ENCODE peak calls at places on chromosome 2, in nine cellular contexts. Y is coronary artery, V is lung, K is upper lobe of right lung, W is HAP-1, Q is mesendoderm, B is IMR-90, N is HepG2, A is AG04450. Z is an unnamed sample.

GRCh38 chr2:134401081-134401497 is 147.2 kb downstream of the MGAT5 start:
- DNase-seq in Y (peak), V (peak), K (no peak), W (no peak), Q (no peak), B (peak), N (no peak), A (no peak), Z (peak)

GRCh38 chr2:16971722-16972234 is 306.1 kb upstream of the CYRIA start:
- DNase-seq in Y (no peak), V (no peak), K (no peak), W (no peak), Q (no peak), B (no peak), N (no peak), A (no peak), Z (no peak)

GRCh38 chr2:120402070-120402440 is 56.1 kb downstream of the INHBB start:
- DNase-seq in Y (no peak), V (no peak), K (no peak), W (no peak), Q (no peak), B (no peak), N (no peak), A (no peak), Z (no peak)

GRCh38 chr2:133948610-133949290 is 305.1 kb upstream of the MGAT5 start:
- DNase-seq in Y (no peak), V (no peak), K (no peak), W (no peak), Q (no peak), B (no peak), N (no peak), A (no peak), Z (no peak)

GRCh38 chr2:229330952-229331351 is 59.9 kb upstream of the PID1 start:
- DNase-seq in Y (no peak), V (no peak), K (no peak), W (no peak), Q (no peak), B (no peak), N (no peak), A (no peak), Z (no peak)

GRCh38 chr2:83081835-83082522 is 1377.1 kb downstream of the SUCLG1 start:
- DNase-seq in Y (no peak), V (no peak), K (no peak), W (peak), Q (no peak), B (peak), N (peak), A (peak), Z (no peak)

GRCh38 chr2:41779873-41780272 is 267.9 kb upstream of the PKDCC start:
- DNase-seq in Y (no peak), V (no peak), K (no peak), W (no peak), Q (no peak), B (no peak), N (no peak), A (no peak), Z (no peak)

GRCh38 chr2:173754169-173754568 is 211.0 kb downstream of the SP3 start:
- DNase-seq in Y (no peak), V (no peak), K (no peak), W (no peak), Q (no peak), B (no peak), N (no peak), A (no peak), Z (no peak)

GRCh38 chr2:100780203-100781008 is 39.5 kb upstream of the NPAS2 start:
- DNase-seq in Y (no peak), V (no peak), K (no peak), W (no peak), Q (no peak), B (peak), N (peak), A (no peak), Z (peak)

GRCh38 chr2:136131484-136131960 is 13.6 kb upstream of the CXCR4 start:
- DNase-seq in Y (no peak), V (no peak), K (no peak), W (no peak), Q (no peak), B (no peak), N (no peak), A (no peak), Z (no peak)

GRCh38 chr2:16201876-16202642 is 261.7 kb downstream of the MYCN start:
- DNase-seq in Y (no peak), V (no peak), K (no peak), W (no peak), Q (no peak), B (no peak), N (no peak), A (no peak), Z (no peak)

GRCh38 chr2:7857904-7858303 is 824.0 kb upstream of the ID2 start:
- DNase-seq in Y (no peak), V (no peak), K (no peak), W (no peak), Q (no peak), B (peak), N (no peak), A (no peak), Z (no peak)

GRCh38 chr2:6412533-6413085 is 453.1 kb downstream of the CMPK2 start:
- DNase-seq in Y (no peak), V (no peak), K (no peak), W (no peak), Q (no peak), B (peak), N (no peak), A (no peak), Z (no peak)

GRCh38 chr2:25845843-25846505 is 32.3 kb downstream of the ASXL2 start:
- DNase-seq in Y (no peak), V (no peak), K (no peak), W (no peak), Q (peak), B (peak), N (no peak), A (no peak), Z (no peak)

GRCh38 chr2:233193738-233194137 is 57.7 kb upstream of the ATG16L1 start:
- DNase-seq in Y (no peak), V (no peak), K (no peak), W (no peak), Q (no peak), B (no peak), N (no peak), A (no peak), Z (no peak)

GRCh38 chr2:53740170-53740569 is 27.4 kb upstream of the CHAC2 start:
- DNase-seq in Y (no peak), V (no peak), K (no peak), W (peak), Q (peak), B (peak), N (peak), A (peak), Z (no peak)

GRCh38 chr2:24830351-24830750 is 37.1 kb downstream of the CENPO start:
- DNase-seq in Y (peak), V (no peak), K (no peak), W (no peak), Q (peak), B (peak), N (no peak), A (no peak), Z (no peak)

GRCh38 chr2:50395510-50396300 is 636.2 kb downstream of the NRXN1 start:
- DNase-seq in Y (no peak), V (no peak), K (no peak), W (no peak), Q (peak), B (no peak), N (no peak), A (no peak), Z (no peak)

GRCh38 chr2:214076527-214076926 is 334.3 kb upstream of the VWC2L start:
- DNase-seq in Y (no peak), V (no peak), K (no peak), W (no peak), Q (no peak), B (no peak), N (no peak), A (no peak), Z (no peak)

GRCh38 chr2:259789-260331 is 4.0 kb downstream of the SH3YL1 start:
- DNase-seq in Y (no peak), V (no peak), K (no peak), W (no peak), Q (no peak), B (no peak), N (no peak), A (no peak), Z (no peak)

GRCh38 chr2:101330253-101330921 is 21.9 kb upstream of the RNF149 start:
- DNase-seq in Y (no peak), V (no peak), K (no peak), W (no peak), Q (peak), B (no peak), N (peak), A (no peak), Z (no peak)

GRCh38 chr2:108323619-108324018 is 34.9 kb downstream of the SULT1C2 start:
- DNase-seq in Y (no peak), V (no peak), K (no peak), W (no peak), Q (no peak), B (peak), N (no peak), A (no peak), Z (no peak)

GRCh38 chr2:70709746-70710145 is 58.3 kb downstream of the ADD2 start:
- DNase-seq in Y (no peak), V (no peak), K (no peak), W (no peak), Q (no peak), B (no peak), N (no peak), A (no peak), Z (no peak)

GRCh38 chr2:20593072-20594034 is 57.5 kb downstream of the HS1BP3 start:
- DNase-seq in Y (peak), V (peak), K (peak), W (no peak), Q (no peak), B (peak), N (peak), A (peak), Z (peak)

GRCh38 chr2:100703744-100704143 is 116.2 kb upstream of the NPAS2 start:
- DNase-seq in Y (no peak), V (peak), K (no peak), W (no peak), Q (no peak), B (no peak), N (no peak), A (no peak), Z (no peak)

GRCh38 chr2:46430413-46430812 is 49.0 kb upstream of the TMEM247 start:
- DNase-seq in Y (no peak), V (no peak), K (no peak), W (no peak), Q (no peak), B (no peak), N (no peak), A (no peak), Z (no peak)

GRCh38 chr2:88880441-88880953 is 189.0 kb downstream of the RPIA start:
- DNase-seq in Y (no peak), V (no peak), K (no peak), W (peak), Q (peak), B (peak), N (peak), A (no peak), Z (no peak)

GRCh38 chr2:199405241-199405640 is 52.5 kb downstream of the SATB2 start:
- DNase-seq in Y (no peak), V (no peak), K (no peak), W (no peak), Q (peak), B (peak), N (peak), A (no peak), Z (no peak)
- H3K4me3 ChIP-seq in Y (no peak), V (no peak), K (no peak), W (no peak), Q (no peak), B (no peak), N (no peak), A (no peak), Z (no peak)

GRCh38 chr2:27776696-27777095 is 5.2 kb downstream of the MRPL33 start:
- DNase-seq in Y (no peak), V (no peak), K (no peak), W (no peak), Q (no peak), B (no peak), N (no peak), A (no peak), Z (no peak)

GRCh38 chr2:27772804-27773203 is 1.3 kb downstream of the MRPL33 start:
- DNase-seq in Y (no peak), V (no peak), K (no peak), W (no peak), Q (no peak), B (peak), N (no peak), A (no peak), Z (no peak)

GRCh38 chr2:27779417-27780055 is 8.0 kb downstream of the MRPL33 start:
- DNase-seq in Y (no peak), V (no peak), K (no peak), W (no peak), Q (no peak), B (no peak), N (no peak), A (no peak), Z (no peak)

GRCh38 chr2:27773959-27774358 is 2.4 kb downstream of the MRPL33 start:
- DNase-seq in Y (no peak), V (no peak), K (no peak), W (no peak), Q (no peak), B (no peak), N (no peak), A (no peak), Z (no peak)

GRCh38 chr2:27776097-27776496 is 4.6 kb downstream of the MRPL33 start:
- DNase-seq in Y (no peak), V (no peak), K (no peak), W (no peak), Q (no peak), B (peak), N (no peak), A (no peak), Z (peak)
- H3K4me3 ChIP-seq in Y (no peak), V (no peak), K (no peak), W (no peak), Q (no peak), B (no peak), N (no peak), A (no peak), Z (no peak)

GRCh38 chr2:168805615-168806014 is 3.2 kb downstream of the NOSTRIN start:
- DNase-seq in Y (no peak), V (no peak), K (no peak), W (no peak), Q (no peak), B (no peak), N (no peak), A (no peak), Z (no peak)
- H3K4me3 ChIP-seq in Y (no peak), V (no peak), K (peak), W (no peak), Q (no peak), B (no peak), N (no peak), A (no peak), Z (no peak)

GRCh38 chr2:218709906-218710305 is 729 bp upstream of the TTLL4 start:
- DNase-seq in Y (no peak), V (no peak), K (no peak), W (no peak), Q (no peak), B (no peak), N (no peak), A (no peak), Z (no peak)
- H3K4me3 ChIP-seq in Y (peak), V (no peak), K (peak), W (no peak), Q (no peak), B (no peak), N (peak), A (no peak), Z (no peak)

GRCh38 chr2:219968685-219969345 is 341.4 kb downstream of the SLC4A3 start:
- DNase-seq in Y (no peak), V (no peak), K (no peak), W (no peak), Q (no peak), B (peak), N (no peak), A (no peak), Z (no peak)

GRCh38 chr2:219965287-219965870 is 337.9 kb downstream of the SLC4A3 start:
- DNase-seq in Y (no peak), V (no peak), K (no peak), W (no peak), Q (peak), B (no peak), N (no peak), A (no peak), Z (no peak)

GRCh38 chr2:219973136-219973535 is 345.7 kb downstream of the SLC4A3 start:
- DNase-seq in Y (no peak), V (no peak), K (no peak), W (no peak), Q (no peak), B (peak), N (no peak), A (no peak), Z (no peak)

DNA sequence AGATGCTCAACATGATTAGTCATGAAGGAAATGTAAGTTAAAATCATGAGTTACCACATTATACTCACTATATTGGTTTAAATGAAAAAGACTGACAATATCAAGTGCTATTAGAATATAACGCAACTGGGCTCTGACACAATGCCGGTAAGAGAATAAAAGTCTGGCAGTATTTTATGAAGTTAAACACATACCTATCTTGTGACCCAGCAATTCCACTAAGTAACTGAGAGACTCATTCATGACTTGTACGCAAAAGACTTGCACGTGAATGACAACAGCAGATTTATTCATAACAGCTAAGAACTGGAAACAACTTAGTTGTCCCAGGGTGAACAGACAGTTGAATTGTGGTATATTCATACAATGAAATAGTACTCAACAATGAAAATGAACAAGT is 342.1 kb downstream of the SLC4A3 start:
- DNase-seq in Y (no peak), V (no peak), K (no peak), W (no peak), Q (no peak), B (peak), N (no peak), A (peak), Z (no peak)
- H3K4me3 ChIP-seq in Y (no peak), V (no peak), K (no peak), W (no peak), Q (no peak), B (no peak), N (no peak), A (no peak), Z (no peak)

DNA sequence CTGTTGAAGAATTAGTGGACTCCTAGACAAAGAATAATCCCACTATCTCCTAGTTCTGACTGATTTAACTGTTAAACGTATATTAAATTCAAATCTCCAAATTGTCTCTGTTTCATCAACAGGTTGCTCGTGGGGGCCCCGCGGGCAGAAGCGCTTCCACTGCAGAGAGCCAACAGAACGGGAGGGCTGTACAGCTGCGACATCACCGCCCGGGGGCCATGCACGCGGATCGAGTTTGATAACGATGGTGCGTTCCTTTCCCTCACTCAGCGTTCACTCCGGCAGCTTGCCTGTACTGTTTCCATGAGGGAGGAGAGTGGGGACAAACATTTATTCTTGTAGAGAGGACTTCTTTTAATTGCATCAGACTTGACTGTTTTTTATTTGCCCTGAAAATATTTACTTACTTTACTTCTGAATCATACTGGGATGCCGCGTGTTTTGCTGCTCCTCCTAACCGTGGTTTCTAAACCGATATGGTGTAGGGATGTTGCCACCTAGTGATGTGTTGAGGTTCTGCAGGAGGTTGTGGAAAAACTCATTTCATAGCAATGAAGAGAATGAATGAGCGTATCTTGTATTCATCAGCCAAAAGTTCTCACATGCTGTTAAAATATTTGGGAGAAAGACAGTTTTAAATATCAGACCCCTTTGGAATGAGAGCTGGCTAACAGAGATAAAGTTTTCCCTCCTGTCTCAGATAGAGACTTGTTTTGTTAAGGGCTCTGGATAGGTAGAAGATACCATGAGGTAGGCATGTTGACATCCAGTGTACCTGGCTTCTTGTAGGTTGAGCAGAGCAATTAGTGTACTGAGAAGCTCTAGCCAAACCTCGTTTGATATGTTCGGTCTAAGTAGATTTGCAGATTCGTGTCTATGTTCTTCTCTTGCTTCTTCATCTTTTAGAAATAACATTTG is 38.3 kb downstream of the ITGA6 start:
- DNase-seq in Y (no peak), V (peak), K (no peak), W (peak), Q (peak), B (peak), N (peak), A (peak), Z (peak)
- H3K4me3 ChIP-seq in Y (peak), V (no peak), K (peak), W (peak), Q (no peak), B (peak), N (no peak), A (peak), Z (no peak)

Z was measured in right lobe of liver.